ENCODE peak calls at places on chromosomes 16 and 17, in four cellular contexts. V, C, A and J are unnamed samples.

GRCh38 chr17:41367426-41368075 is 2.1 kb downstream of the KRT33B start:
- DNase-seq in V (no peak), A (peak), C (no peak), J (peak)

GRCh38 chr17:78208486-78208885 is 5.6 kb upstream of the BIRC5 start:
- DNase-seq in V (no peak), C (no peak), A (no peak), J (no peak)

GRCh38 chr16:16120382-16121184 is 102.7 kb downstream of the ABCC6 start:
- DNase-seq in C (peak), A (peak), V (no peak), J (no peak)

GRCh38 chr16:21169249-21169981 is 10.9 kb downstream of the LDAF1 start:
- DNase-seq in V (no peak), C (no peak), A (no peak), J (peak)

GRCh38 chr16:87956771-87957279 is 5.6 kb downstream of the BANP start:
- DNase-seq in V (no peak), C (no peak), A (peak), J (no peak)

GRCh38 chr17:31629696-31630470 is 229.2 kb downstream of the COPRS start:
- DNase-seq in V (no peak), C (no peak), A (peak), J (peak)

GRCh38 chr16:22326771-22327445 is 29.7 kb downstream of the POLR3E start:
- DNase-seq in V (no peak), C (no peak), A (no peak), J (peak)

GRCh38 chr17:70074991-70075390 is at the start of gene KCNJ16:
- DNase-seq in C (no peak), A (no peak), V (no peak), J (no peak)

GRCh38 chr17:41334385-41334784 is 16.2 kb downstream of the KRT33A start:
- DNase-seq in V (no peak), A (no peak), C (no peak), J (no peak)

GRCh38 chr17:6568186-6568758 is 11.9 kb upstream of the PITPNM3 start:
- DNase-seq in A (no peak), C (no peak), V (no peak), J (no peak)

GRCh38 chr17:59353106-59353854 is 21.8 kb downstream of the YPEL2 start:
- DNase-seq in C (no peak), A (no peak), V (no peak), J (no peak)

GRCh38 chr16:85349413-85350145 is 237.3 kb upstream of the CIBAR2 start:
- DNase-seq in V (no peak), C (no peak), A (no peak), J (no peak)

GRCh38 chr16:74724820-74725549 is 24.3 kb upstream of the MLKL start:
- DNase-seq in A (peak), V (no peak), C (peak), J (peak)